ENCODE peak calls at places on chromosome 1, in four cellular contexts. F is body of pancreas, A is substantia nigra, U is upper lobe of right lung. K is an unnamed sample.

GRCh38 chr1:201119206-201119814 is 7.1 kb upstream of the CACNA1S start:
- DNase-seq in U (no peak), A (no peak), F (peak), K (no peak)

GRCh38 chr1:48677306-48678287 is 99.1 kb downstream of the BEND5 start:
- DNase-seq in A (no peak), U (peak), F (peak), K (peak)

GRCh38 chr1:185401019-185401418 is 84.0 kb upstream of the IVNS1ABP start:
- DNase-seq in U (no peak), A (no peak), F (no peak), K (no peak)

GRCh38 chr1:71522721-71523120 is 441.9 kb upstream of the ZRANB2 start:
- DNase-seq in U (no peak), F (no peak), A (no peak), K (no peak)

GRCh38 chr1:187396929-187397796 is 568.4 kb downstream of the PLA2G4A start:
- DNase-seq in A (no peak), U (no peak), F (no peak), K (no peak)

GRCh38 chr1:23809751-23810171 is 9.2 kb upstream of the GALE start:
- DNase-seq in F (peak), U (peak), A (no peak), K (no peak)

GRCh38 chr1:97392701-97393100 is 528.1 kb downstream of the DPYD start:
- DNase-seq in U (no peak), F (no peak), A (no peak), K (no peak)

GRCh38 chr1:99680258-99680657 is 34.3 kb downstream of the PALMD start:
- DNase-seq in F (no peak), U (no peak), A (no peak), K (peak)

GRCh38 chr1:19124273-19124672 is 85.8 kb downstream of the UBR4 start:
- DNase-seq in A (no peak), U (no peak), F (no peak), K (no peak)

GRCh38 chr1:40252601-40253000 is 4.9 kb downstream of the TMCO2 start:
- DNase-seq in F (no peak), U (no peak), A (no peak), K (no peak)

GRCh38 chr1:214584805-214585766 is 17.9 kb upstream of the CENPF start:
- DNase-seq in U (no peak), A (no peak), F (no peak), K (no peak)

GRCh38 chr1:244839656-244840055 is 4.2 kb downstream of the COX20 start:
- DNase-seq in U (no peak), A (no peak), F (no peak), K (no peak)

GRCh38 chr1:115654663-115655306 is 13.0 kb downstream of the VANGL1 start:
- DNase-seq in U (no peak), F (peak), A (no peak), K (no peak)
- H3K27ac ChIP-seq in U (no peak), F (peak), A (no peak), K (no peak)

GRCh38 chr1:227886503-227886961 is 61.2 kb downstream of the WNT9A start:
- DNase-seq in A (no peak), F (no peak), U (peak), K (no peak)
- H3K27ac ChIP-seq in A (no peak), F (no peak), U (peak), K (no peak)

GRCh38 chr1:81738902-81739301 is 61.8 kb upstream of the ADGRL2 start:
- DNase-seq in U (no peak), A (no peak), F (no peak), K (no peak)
- H3K27ac ChIP-seq in U (no peak), A (no peak), F (no peak), K (no peak)

GRCh38 chr1:30936541-30937171 is 28.1 kb upstream of the SDC3 start:
- DNase-seq in A (no peak), F (no peak), U (no peak), K (no peak)

GRCh38 chr1:30934613-30935012 is 26.1 kb upstream of the SDC3 start:
- DNase-seq in U (no peak), A (no peak), F (no peak), K (no peak)

GRCh38 chr1:30929944-30930525 is 21.5 kb upstream of the SDC3 start:
- DNase-seq in A (no peak), U (no peak), F (no peak), K (no peak)

GRCh38 chr1:30930631-30931173 is 22.1 kb upstream of the SDC3 start:
- DNase-seq in F (no peak), U (no peak), A (no peak), K (no peak)

GRCh38 chr1:30933874-30934252 is 25.3 kb upstream of the SDC3 start:
- DNase-seq in A (no peak), F (no peak), U (no peak), K (no peak)
- H3K27ac ChIP-seq in A (no peak), F (no peak), U (no peak), K (no peak)

GRCh38 chr1:165787741-165788140 is 19.1 kb upstream of the TMCO1 start:
- DNase-seq in F (no peak), A (no peak), U (no peak), K (no peak)
- H3K27ac ChIP-seq in F (no peak), A (no peak), U (no peak), K (no peak)